ENCODE peak calls at places on chromosomes 11 and 22, in four cellular contexts. P, Y, V and L are unnamed samples.

GRCh38 chr11:36436084-36436483 is 74.0 kb downstream of the TRAF6 start:
- DNase-seq in P (no peak), Y (no peak), V (no peak), L (no peak)

GRCh38 chr11:41273908-41274307 is 185.5 kb downstream of the LRRC4C start:
- DNase-seq in P (no peak), Y (no peak), V (no peak), L (no peak)

GRCh38 chr11:86688398-86689179 is 16.2 kb upstream of the ME3 start:
- DNase-seq in P (no peak), Y (peak), V (peak), L (peak)

GRCh38 chr11:92492372-92492771 is 267.8 kb downstream of the FAT3 start:
- DNase-seq in P (no peak), Y (no peak), V (no peak), L (no peak)

GRCh38 chr22:43477966-43478365 is 66.2 kb downstream of the MPPED1 start:
- DNase-seq in P (no peak), Y (no peak), V (no peak), L (no peak)

GRCh38 chr11:69573751-69574382 is 67.1 kb upstream of the CCND1 start:
- DNase-seq in P (no peak), Y (no peak), V (no peak), L (no peak)

GRCh38 chr11:110878513-110878912 is 166.3 kb upstream of the ARHGAP20 start:
- DNase-seq in P (no peak), Y (no peak), V (no peak), L (no peak)

GRCh38 chr11:103582351-103582909 is 454.0 kb upstream of the DDI1 start:
- DNase-seq in P (no peak), Y (no peak), V (no peak), L (no peak)

GRCh38 chr11:65429724-65430405 is 7.3 kb downstream of the NEAT1 start:
- DNase-seq in P (no peak), Y (no peak), V (peak), L (no peak)

GRCh38 chr11:113475160-113475761 is at the start of gene DRD2:
- DNase-seq in P (peak), Y (no peak), V (no peak), L (no peak)
- H3K4me3 ChIP-seq in P (no peak), Y (no peak), V (peak), L (no peak)

GRCh38 chr11:859394-860131 is 16.9 kb downstream of the TSPAN4 start:
- DNase-seq in P (peak), Y (no peak), V (peak), L (peak)
- H3K4me3 ChIP-seq in P (no peak), Y (no peak), V (no peak), L (peak)

DNA sequence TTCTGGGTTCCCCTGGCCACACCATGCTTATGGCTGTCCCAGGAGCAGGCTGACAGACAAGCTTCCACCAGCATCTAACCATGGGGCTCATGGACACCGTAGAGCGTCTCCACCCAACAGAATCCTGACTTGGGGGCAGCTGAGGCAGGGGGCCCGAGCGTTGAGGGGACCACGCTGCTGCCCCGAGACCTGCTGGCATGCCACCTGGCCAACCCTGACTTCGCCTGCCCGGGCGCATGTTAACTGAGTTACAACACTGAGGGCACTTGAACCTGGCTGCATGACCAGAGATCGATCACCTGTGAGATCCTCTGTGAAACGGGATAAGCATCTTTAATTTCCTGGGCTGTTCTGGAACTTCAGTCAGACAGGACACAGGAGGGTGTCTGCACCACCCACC is 13.7 kb downstream of the PPM1F start:
- DNase-seq in P (no peak), Y (no peak), V (no peak), L (no peak)
- H3K4me3 ChIP-seq in P (no peak), Y (no peak), V (peak), L (no peak)

GRCh38 chr22:37763652-37764051 is 44.1 kb upstream of the GCAT start:
- DNase-seq in P (no peak), Y (no peak), V (no peak), L (no peak)

GRCh38 chr22:37765498-37765897 is 42.2 kb upstream of the GCAT start:
- DNase-seq in P (no peak), Y (no peak), V (no peak), L (no peak)

GRCh38 chr22:37763012-37763411 is 44.7 kb upstream of the GCAT start:
- DNase-seq in P (no peak), Y (no peak), V (no peak), L (no peak)

GRCh38 chr22:37765953-37766566 is 41.7 kb upstream of the GCAT start:
- DNase-seq in P (no peak), Y (no peak), V (no peak), L (no peak)

DNA sequence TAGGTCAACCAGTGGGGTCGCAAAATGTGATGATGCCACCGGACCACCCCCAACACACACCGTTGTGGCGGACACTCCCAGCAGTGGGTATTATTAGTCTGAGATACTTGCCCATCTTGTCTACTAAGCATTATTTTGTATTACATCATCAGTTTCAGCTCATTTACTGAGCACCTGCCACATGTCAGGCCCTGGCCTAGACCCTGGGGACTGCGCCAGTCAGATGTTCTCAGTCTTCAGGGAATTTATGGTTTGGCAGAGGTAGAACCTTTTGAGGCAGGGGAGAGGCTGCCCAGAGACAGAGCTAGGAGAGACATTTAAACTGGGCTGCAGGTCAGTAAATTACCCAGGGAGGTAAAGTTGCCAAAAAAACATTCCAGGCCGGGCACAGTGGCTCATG is 43.1 kb upstream of the GCAT start:
- DNase-seq in P (no peak), Y (no peak), V (no peak), L (no peak)
- H3K4me3 ChIP-seq in P (no peak), Y (no peak), V (no peak), L (no peak)

GRCh38 chr22:30433773-30434172 is 8.2 kb downstream of the MTFP1 start:
- DNase-seq in P (no peak), Y (no peak), V (no peak), L (no peak)

GRCh38 chr22:30433227-30433626 is 7.7 kb downstream of the MTFP1 start:
- DNase-seq in P (no peak), Y (no peak), V (no peak), L (no peak)

GRCh38 chr22:30435674-30436126 is 10.1 kb downstream of the MTFP1 start:
- DNase-seq in P (peak), Y (no peak), V (no peak), L (no peak)

GRCh38 chr22:30436196-30436595 is 10.6 kb downstream of the MTFP1 start:
- DNase-seq in P (no peak), Y (no peak), V (no peak), L (no peak)

DNA sequence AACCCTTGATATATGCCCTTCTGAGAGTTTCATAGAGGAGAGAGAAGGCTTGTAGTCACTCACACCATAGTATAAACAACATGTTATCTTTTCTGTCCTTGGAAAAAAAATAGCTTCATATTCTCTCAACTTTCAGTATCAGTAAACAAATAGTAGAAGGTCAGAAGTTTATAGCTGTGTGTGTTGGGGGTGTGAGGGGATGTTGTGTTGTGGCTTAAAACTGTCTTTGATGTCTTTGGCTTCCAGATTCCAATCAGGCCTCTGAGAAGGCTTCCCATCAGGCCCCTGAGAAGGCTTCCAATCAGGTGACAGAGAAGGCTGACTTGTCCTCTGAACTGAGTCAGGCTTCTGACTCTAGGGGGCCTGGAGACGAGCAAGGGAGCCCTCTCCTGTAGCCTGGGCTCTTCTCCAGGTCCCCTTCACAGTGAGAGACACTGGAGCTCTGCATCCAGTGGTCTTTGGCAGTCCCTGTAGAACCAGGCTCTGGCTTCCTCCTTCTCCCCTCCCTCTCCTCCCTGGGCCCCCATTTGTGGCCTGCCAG is 9.3 kb downstream of the MTFP1 start:
- DNase-seq in P (no peak), Y (no peak), V (no peak), L (no peak)
- H3K4me3 ChIP-seq in P (no peak), Y (no peak), V (no peak), L (no peak)

GRCh38 chr22:20965104-20965887 is 1.8 kb upstream of the AIFM3 start:
- DNase-seq in P (peak), Y (no peak), V (no peak), L (no peak)
- H3K4me3 ChIP-seq in P (no peak), Y (peak), V (no peak), L (peak)

DNA sequence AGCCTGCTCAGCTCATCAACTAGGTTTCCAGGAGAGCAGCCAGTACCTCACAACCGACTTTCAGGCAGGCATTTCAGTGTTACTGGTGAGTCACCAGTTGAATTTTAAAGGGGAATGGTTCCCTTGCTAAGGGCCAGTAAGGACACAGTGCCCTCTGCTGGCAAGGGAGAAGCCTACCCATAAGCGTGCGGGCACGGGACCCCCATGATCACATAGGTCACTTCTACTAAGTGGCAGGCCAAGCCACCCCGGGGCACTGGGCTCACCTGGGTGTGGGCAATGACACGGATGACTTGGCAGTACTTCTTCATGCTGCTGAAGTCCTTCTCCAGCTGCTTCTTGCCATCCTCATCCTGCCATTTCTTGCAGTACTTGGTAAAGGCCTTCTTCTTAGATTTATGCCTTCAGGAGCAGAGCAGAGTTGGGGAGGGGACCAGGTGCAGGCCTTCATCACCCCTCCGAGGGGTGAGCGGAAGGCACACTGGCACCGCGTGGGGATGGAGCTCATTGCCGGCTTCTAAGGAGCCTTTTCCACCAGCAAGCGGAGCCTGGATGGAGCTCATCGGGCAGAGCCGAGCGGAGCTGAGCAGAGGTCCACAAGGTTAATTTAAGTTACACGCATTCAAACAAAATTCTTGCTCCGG is 2.9 kb downstream of the RPL3 start:
- DNase-seq in P (no peak), Y (no peak), V (peak), L (peak)
- H3K4me3 ChIP-seq in P (peak), Y (peak), V (peak), L (peak)

DNA sequence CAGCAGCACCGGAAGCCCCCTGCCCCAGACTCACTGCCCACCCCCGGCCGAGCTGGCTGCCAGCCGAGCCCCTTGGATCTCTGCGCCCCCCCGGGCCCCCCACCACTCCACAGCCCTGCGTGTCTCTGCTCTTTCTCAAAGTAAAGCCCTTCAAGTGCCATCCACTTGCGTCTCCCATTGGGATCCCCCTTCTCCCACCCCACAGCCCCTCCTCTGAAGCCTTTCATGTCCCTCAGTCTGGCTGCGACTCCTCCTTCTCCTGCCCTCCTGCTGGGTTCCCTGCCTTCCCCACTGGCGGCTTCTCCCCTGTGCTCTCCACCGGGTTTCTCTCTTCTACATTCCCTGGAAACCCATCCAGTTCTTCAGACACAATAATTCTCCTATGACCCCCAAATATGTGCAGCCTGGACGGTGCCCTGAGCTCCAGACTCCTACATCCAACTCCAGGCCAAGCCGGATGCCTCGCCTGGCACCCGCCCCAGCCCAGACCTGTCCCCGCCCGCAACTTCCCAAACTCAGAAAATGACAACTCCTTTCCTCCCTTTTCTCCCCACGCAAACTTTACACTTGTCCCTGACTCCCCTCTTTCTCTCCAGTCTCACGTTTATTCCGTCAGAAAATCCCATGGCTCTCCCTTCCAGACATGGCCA is 108.9 kb downstream of the WNT7B start:
- DNase-seq in P (no peak), Y (no peak), V (no peak), L (no peak)
- H3K4me3 ChIP-seq in P (no peak), Y (no peak), V (no peak), L (no peak)